ENCODE peak calls at places on chromosomes 7 and 10, in eight cellular contexts. J, W, Z, T, O, E, H and A are unnamed samples.

GRCh38 chr10:130747359-130747758 is 564.2 kb downstream of the TCERG1L start:
- DNase-seq in H (no peak), O (no peak), E (no peak), Z (no peak), J (no peak), T (peak; percentile 20), W (no peak), A (no peak)

GRCh38 chr10:11755512-11756247 is 13.5 kb downstream of the ECHDC3 start:
- DNase-seq in E (no peak), T (no peak), Z (no peak), J (no peak), W (no peak), O (no peak), H (no peak), A (no peak)

GRCh38 chr10:33412261-33413092 is 78.0 kb upstream of the NRP1 start:
- DNase-seq in J (peak; percentile 79), Z (no peak), H (no peak), W (peak; percentile 27), T (no peak), E (no peak), O (no peak), A (no peak)

GRCh38 chr10:131920151-131920550 is 19.3 kb downstream of the PPP2R2D start:
- DNase-seq in W (no peak), E (no peak), T (no peak), Z (no peak), J (no peak), O (no peak), H (no peak), A (no peak)

GRCh38 chr7:136687693-136688322 is 180.6 kb upstream of the CHRM2 start:
- DNase-seq in W (no peak), Z (peak; percentile 40), E (peak; percentile 42), H (peak; percentile 11), J (peak; percentile 27), O (peak; percentile 14), T (no peak), A (no peak)

GRCh38 chr7:4791738-4792536 is 16.5 kb downstream of the AP5Z1 start:
- DNase-seq in H (no peak), O (peak; percentile 79), Z (peak; percentile 93), E (peak; percentile 68), J (peak; percentile 4), T (peak; percentile 84), W (peak; percentile 77), A (no peak)

GRCh38 chr10:70283445-70284399 is at the start of gene NPFFR1:
- DNase-seq in O (no peak), W (no peak), H (no peak), T (no peak), J (no peak), Z (peak; percentile 81), E (no peak), A (no peak)

GRCh38 chr10:126373982-126374381 is 14.3 kb downstream of the ADAM12 start:
- DNase-seq in O (no peak), T (no peak), J (peak; percentile 60), Z (no peak), E (no peak), H (no peak), W (no peak), A (no peak)

GRCh38 chr10:86349940-86350630 is 16.5 kb downstream of the GRID1 start:
- DNase-seq in Z (no peak), W (peak; percentile 3), O (no peak), J (no peak), H (no peak), T (no peak), E (no peak), A (no peak)

GRCh38 chr7:143455494-143455893 is 12.2 kb downstream of the TAS2R60 start:
- DNase-seq in O (no peak), T (no peak), W (no peak), H (no peak), Z (no peak), E (no peak), J (no peak), A (no peak)

GRCh38 chr7:120783273-120783672 is 74.7 kb downstream of the TSPAN12 start:
- DNase-seq in W (no peak), H (no peak), T (no peak), O (no peak), J (no peak), Z (no peak), E (no peak), A (no peak)

GRCh38 chr7:139866047-139866837 is 37.2 kb downstream of the TBXAS1 start:
- DNase-seq in Z (no peak), E (no peak), O (no peak), T (no peak), J (no peak), H (no peak), W (no peak), A (no peak)

GRCh38 chr10:58479016-58479415 is 33.7 kb upstream of the BICC1 start:
- DNase-seq in E (no peak), Z (no peak), J (no peak), W (no peak), O (no peak), H (no peak), T (no peak), A (no peak)

GRCh38 chr10:5195727-5196374 is 786 bp upstream of the AKR1C4 start:
- DNase-seq in H (no peak), T (no peak), W (no peak), Z (no peak), E (no peak), J (no peak), O (no peak), A (no peak)

GRCh38 chr10:116888380-116889055 is 39.2 kb downstream of the ENO4 start:
- DNase-seq in Z (no peak), T (no peak), E (no peak), O (no peak), H (peak; percentile 58), W (peak; percentile 45), J (peak; percentile 91), A (no peak)

DNA sequence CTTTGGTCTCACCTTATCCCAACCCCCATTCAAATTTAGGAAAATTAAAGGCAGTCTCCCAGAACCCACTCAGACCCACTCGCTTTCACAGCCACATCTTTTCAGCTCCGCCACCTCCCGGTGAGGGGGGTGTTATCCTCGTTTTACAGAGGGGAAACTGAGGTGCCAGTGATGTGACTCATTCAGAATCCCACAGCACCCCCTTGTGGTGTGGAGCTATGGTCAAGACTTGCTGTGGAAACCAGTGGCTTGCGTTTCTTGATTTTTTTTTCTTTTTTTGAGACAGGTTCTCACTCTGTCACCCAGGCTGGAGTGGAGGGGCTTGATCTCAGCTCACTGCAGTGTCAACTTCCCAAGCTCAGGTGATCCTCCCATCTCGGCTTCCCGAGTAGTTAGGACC is 27.6 kb downstream of the SLC35G1 start:
- DNase-seq in H (no peak), Z (peak; percentile 30), O (no peak), T (no peak), E (peak; percentile 67), W (no peak), J (no peak), A (no peak)
- TF ChIP-seq CTCF in H (peak; percentile 42), Z (peak; percentile 59), O (peak; percentile 56), T (peak; percentile 61), E (peak; percentile 77), W (peak; percentile 26), J (peak; percentile 21), A (peak; percentile 37)

DNA sequence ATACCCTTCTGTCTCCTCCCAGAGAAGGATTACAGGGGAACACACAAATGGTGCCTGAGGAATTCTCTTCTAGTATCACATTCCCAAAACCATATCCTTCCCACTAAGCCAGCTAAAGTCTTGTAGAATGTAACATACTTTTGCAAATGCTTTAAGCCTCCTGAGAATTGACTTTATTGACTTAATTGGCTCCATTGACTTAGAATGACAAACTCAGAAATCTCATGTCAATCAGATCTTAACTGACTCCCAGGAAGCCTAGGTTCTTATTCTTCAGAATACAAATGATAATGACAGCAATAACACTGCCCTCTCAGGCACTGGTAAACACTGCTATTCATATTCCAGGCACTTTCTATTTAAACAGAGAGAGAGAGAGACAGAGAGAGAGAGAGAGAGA is 356.9 kb upstream of the PRKCQ start:
- DNase-seq in O (no peak), Z (no peak), J (no peak), H (no peak), T (no peak), E (no peak), W (no peak), A (no peak)
- TF ChIP-seq CTCF in O (no peak), Z (no peak), J (no peak), H (no peak), T (no peak), E (no peak), W (no peak), A (no peak)

GRCh38 chr7:37095122-37095521 is 353.5 kb downstream of the ELMO1 start:
- DNase-seq in W (no peak), O (no peak), H (no peak), E (no peak), T (no peak), Z (no peak), J (peak; percentile 27), A (no peak)

GRCh38 chr7:37097983-37098382 is 350.7 kb downstream of the ELMO1 start:
- DNase-seq in E (no peak), J (peak; percentile 37), T (no peak), Z (no peak), O (no peak), W (no peak), H (no peak), A (no peak)

GRCh38 chr7:37100735-37101331 is 347.8 kb downstream of the ELMO1 start:
- DNase-seq in J (no peak), W (no peak), Z (no peak), O (no peak), H (no peak), T (no peak), E (no peak), A (no peak)

GRCh38 chr7:37096341-37096740 is 352.3 kb downstream of the ELMO1 start:
- DNase-seq in H (no peak), W (no peak), E (no peak), O (no peak), J (peak; percentile 98), Z (no peak), T (no peak), A (no peak)

DNA sequence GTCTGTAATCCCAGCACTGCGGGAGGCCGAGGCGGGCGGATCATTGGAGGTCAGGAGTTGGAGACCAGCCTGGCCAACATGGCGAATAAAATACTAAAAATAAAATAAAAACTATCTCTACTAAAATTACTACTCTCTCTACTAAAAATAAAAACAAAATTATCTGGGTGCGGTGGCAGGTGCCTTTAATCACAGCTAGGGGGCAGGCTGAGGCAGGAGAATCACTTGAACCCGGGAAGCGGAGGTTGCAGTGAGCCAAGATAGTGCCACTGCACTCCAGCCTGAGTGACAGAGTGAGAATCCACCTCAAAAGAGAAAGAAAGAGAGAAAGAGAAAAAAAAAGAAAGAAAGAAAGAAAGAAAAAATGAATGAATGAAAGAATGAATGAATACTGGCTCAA is 351.4 kb downstream of the ELMO1 start:
- DNase-seq in T (no peak), W (no peak), Z (no peak), H (no peak), E (no peak), J (no peak), O (no peak), A (no peak)
- TF ChIP-seq CTCF in T (peak; percentile 43), W (no peak), Z (peak; percentile 46), H (no peak), E (peak; percentile 8), J (no peak), O (no peak), A (no peak)

DNA sequence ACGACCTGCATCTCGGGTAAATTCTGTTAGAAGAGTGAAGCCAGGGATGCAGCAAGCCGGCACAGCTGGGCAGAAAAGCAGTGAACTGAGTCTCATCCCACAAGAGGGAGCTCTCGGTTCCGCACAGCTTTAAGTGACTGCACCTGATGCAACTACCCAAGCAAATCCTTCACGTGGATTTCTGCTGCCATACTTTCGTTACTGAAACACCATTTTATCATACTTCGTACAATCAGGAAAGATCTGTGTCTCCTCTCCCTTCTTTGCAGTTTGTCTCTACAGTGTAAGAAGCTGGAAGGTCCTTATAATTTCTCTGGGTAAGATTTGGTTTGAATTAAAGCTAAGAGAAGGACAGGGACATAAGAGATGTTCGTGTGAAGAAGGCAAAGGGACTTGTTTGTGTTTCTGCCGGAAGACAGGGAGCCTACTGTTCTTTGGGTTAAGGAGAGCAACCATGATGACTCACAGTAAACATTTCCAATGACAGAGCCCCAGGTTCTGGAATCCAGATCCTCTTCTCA is 427.0 kb downstream of the GPAM start:
- DNase-seq in E (peak; percentile 70), H (no peak), Z (peak; percentile 78), O (peak; percentile 47), T (no peak), W (peak; percentile 23), J (peak; percentile 8), A (no peak)
- TF ChIP-seq CTCF in E (peak; percentile 91), H (peak; percentile 10), Z (peak; percentile 75), O (peak; percentile 65), T (peak; percentile 76), W (peak; percentile 47), J (peak; percentile 38), A (peak; percentile 67)